ENCODE peak calls at places on chromosomes 2 and 18, in five cellular contexts. One of them, this sample, is unnamed.

GRCh38 chr18:11259421-11259820 is 110.1 kb upstream of the PIEZO2 start:
- DNase-seq in heart right ventricle: peak; percentile 49
- DNase-seq in dorsolateral prefrontal cortex: no peak
- DNase-seq in transverse colon: peak; percentile 19
- DNase-seq in upper lobe of right lung: no peak
- DNase-seq in this sample: no peak

GRCh38 chr2:43852196-43852730 is 13.5 kb downstream of the ABCG8 start:
- DNase-seq in heart right ventricle: no peak
- DNase-seq in dorsolateral prefrontal cortex: no peak
- DNase-seq in transverse colon: no peak
- DNase-seq in upper lobe of right lung: no peak
- DNase-seq in this sample: no peak

GRCh38 chr2:127066942-127067341 is 40.0 kb downstream of the BIN1 start:
- DNase-seq in heart right ventricle: peak; percentile 36
- DNase-seq in dorsolateral prefrontal cortex: no peak
- DNase-seq in transverse colon: peak; percentile 51
- DNase-seq in upper lobe of right lung: no peak
- DNase-seq in this sample: no peak

GRCh38 chr2:173076557-173077345 is 1.1 kb downstream of the MAP3K20 start:
- DNase-seq in heart right ventricle: peak; percentile 56
- DNase-seq in dorsolateral prefrontal cortex: peak; percentile 42
- DNase-seq in transverse colon: peak; percentile 28
- DNase-seq in upper lobe of right lung: peak; percentile 80
- DNase-seq in this sample: peak; percentile 79

GRCh38 chr2:155665704-155666103 is 666.8 kb downstream of the NR4A2 start:
- DNase-seq in heart right ventricle: no peak
- DNase-seq in dorsolateral prefrontal cortex: no peak
- DNase-seq in transverse colon: no peak
- DNase-seq in upper lobe of right lung: no peak
- DNase-seq in this sample: no peak

GRCh38 chr2:40103590-40103989 is 324.5 kb upstream of the THUMPD2 start:
- DNase-seq in heart right ventricle: no peak
- DNase-seq in dorsolateral prefrontal cortex: no peak
- DNase-seq in transverse colon: no peak
- DNase-seq in upper lobe of right lung: no peak
- DNase-seq in this sample: no peak

GRCh38 chr2:181456660-181457120 is 496 bp upstream of the ITGA4 start:
- DNase-seq in heart right ventricle: peak; percentile 12
- DNase-seq in dorsolateral prefrontal cortex: no peak
- DNase-seq in transverse colon: peak; percentile 72
- DNase-seq in upper lobe of right lung: peak; percentile 76
- DNase-seq in this sample: peak; percentile 65

GRCh38 chr2:226868331-226868730 is 32.5 kb downstream of the RHBDD1 start:
- DNase-seq in heart right ventricle: no peak
- DNase-seq in dorsolateral prefrontal cortex: no peak
- DNase-seq in transverse colon: no peak
- DNase-seq in upper lobe of right lung: no peak
- DNase-seq in this sample: no peak

GRCh38 chr2:145846986-145847385 is 1327.1 kb upstream of the ZEB2 start:
- DNase-seq in heart right ventricle: no peak
- DNase-seq in dorsolateral prefrontal cortex: no peak
- DNase-seq in transverse colon: no peak
- DNase-seq in upper lobe of right lung: no peak
- DNase-seq in this sample: no peak

GRCh38 chr2:38494394-38494793 is 108.3 kb downstream of the HNRNPLL start:
- DNase-seq in heart right ventricle: no peak
- DNase-seq in dorsolateral prefrontal cortex: no peak
- DNase-seq in transverse colon: no peak
- DNase-seq in upper lobe of right lung: no peak
- DNase-seq in this sample: no peak

GRCh38 chr2:102130651-102130991 is 11.9 kb upstream of the IL1R1 start:
- DNase-seq in heart right ventricle: no peak
- DNase-seq in dorsolateral prefrontal cortex: no peak
- DNase-seq in transverse colon: no peak
- DNase-seq in upper lobe of right lung: no peak
- DNase-seq in this sample: no peak

GRCh38 chr2:147149589-147150245 is 695.1 kb upstream of the ACVR2A start:
- DNase-seq in heart right ventricle: no peak
- DNase-seq in dorsolateral prefrontal cortex: no peak
- DNase-seq in transverse colon: no peak
- DNase-seq in upper lobe of right lung: no peak
- DNase-seq in this sample: no peak

GRCh38 chr18:2040279-2040678 is 531.0 kb downstream of the METTL4 start:
- DNase-seq in heart right ventricle: no peak
- DNase-seq in dorsolateral prefrontal cortex: no peak
- DNase-seq in transverse colon: no peak
- DNase-seq in upper lobe of right lung: no peak
- DNase-seq in this sample: no peak

GRCh38 chr2:127857494-127857818 is 499 bp downstream of the POLR2D start:
- DNase-seq in heart right ventricle: no peak
- DNase-seq in dorsolateral prefrontal cortex: no peak
- DNase-seq in transverse colon: no peak
- DNase-seq in upper lobe of right lung: no peak
- DNase-seq in this sample: no peak

GRCh38 chr2:16978291-16978690 is 312.7 kb upstream of the CYRIA start:
- DNase-seq in heart right ventricle: no peak
- DNase-seq in dorsolateral prefrontal cortex: no peak
- DNase-seq in transverse colon: no peak
- DNase-seq in upper lobe of right lung: no peak
- DNase-seq in this sample: no peak

GRCh38 chr18:41660654-41661053 is 294.4 kb upstream of the PIK3C3 start:
- DNase-seq in heart right ventricle: no peak
- DNase-seq in dorsolateral prefrontal cortex: no peak
- DNase-seq in transverse colon: no peak
- DNase-seq in upper lobe of right lung: no peak
- DNase-seq in this sample: no peak

GRCh38 chr2:66095820-66096219 is 339.1 kb upstream of the MEIS1 start:
- DNase-seq in heart right ventricle: no peak
- DNase-seq in dorsolateral prefrontal cortex: no peak
- DNase-seq in transverse colon: no peak
- DNase-seq in upper lobe of right lung: no peak
- DNase-seq in this sample: no peak

GRCh38 chr2:206700141-206700540 is 18.1 kb downstream of the DYTN start:
- DNase-seq in heart right ventricle: no peak
- DNase-seq in dorsolateral prefrontal cortex: no peak
- DNase-seq in transverse colon: no peak
- DNase-seq in upper lobe of right lung: no peak
- DNase-seq in this sample: no peak

GRCh38 chr18:14978962-14979535 is 231.1 kb downstream of the ANKRD30B start:
- DNase-seq in heart right ventricle: no peak
- DNase-seq in dorsolateral prefrontal cortex: no peak
- DNase-seq in transverse colon: peak; percentile 59
- DNase-seq in upper lobe of right lung: peak; percentile 65
- DNase-seq in this sample: no peak

GRCh38 chr2:191854385-191855372 is 7.8 kb upstream of the CAVIN2 start:
- DNase-seq in heart right ventricle: no peak
- DNase-seq in dorsolateral prefrontal cortex: no peak
- DNase-seq in transverse colon: no peak
- DNase-seq in upper lobe of right lung: no peak
- DNase-seq in this sample: no peak

GRCh38 chr2:144285324-144285723 is 234.6 kb downstream of the ZEB2 start:
- DNase-seq in heart right ventricle: no peak
- DNase-seq in dorsolateral prefrontal cortex: no peak
- DNase-seq in transverse colon: no peak
- DNase-seq in upper lobe of right lung: no peak
- DNase-seq in this sample: no peak

GRCh38 chr2:198597648-198598047 is 793.3 kb downstream of the PLCL1 start:
- DNase-seq in heart right ventricle: no peak
- DNase-seq in dorsolateral prefrontal cortex: no peak
- DNase-seq in transverse colon: no peak
- DNase-seq in upper lobe of right lung: no peak
- DNase-seq in this sample: no peak

DNA sequence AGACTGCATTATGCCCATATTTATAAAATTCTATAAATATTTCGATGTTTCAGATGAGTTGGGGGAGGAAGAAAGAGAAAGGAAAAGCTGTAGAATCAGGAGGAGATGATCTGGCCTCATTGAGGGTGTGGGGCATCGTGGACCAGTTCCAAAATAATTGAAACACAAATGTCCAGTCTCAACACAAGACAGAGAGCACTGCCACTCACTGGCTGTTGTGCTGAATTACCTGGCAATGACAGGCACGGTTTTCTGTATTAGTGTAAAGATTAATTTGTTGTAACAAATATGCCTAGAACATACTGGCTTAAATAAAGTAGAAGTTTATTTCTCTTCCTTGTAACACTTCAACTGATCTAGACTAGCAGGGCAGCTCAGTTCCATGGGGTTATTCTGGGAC is 24.1 kb downstream of the POLE4 start:
- DNase-seq in heart right ventricle: no peak
- DNase-seq in dorsolateral prefrontal cortex: no peak
- DNase-seq in transverse colon: no peak
- DNase-seq in upper lobe of right lung: no peak
- DNase-seq in this sample: no peak
- TF ChIP-seq CTCF in heart right ventricle: no peak
- TF ChIP-seq CTCF in dorsolateral prefrontal cortex: peak; percentile 34
- TF ChIP-seq CTCF in transverse colon: no peak
- TF ChIP-seq CTCF in upper lobe of right lung: no peak
- TF ChIP-seq CTCF in this sample: no peak

GRCh38 chr18:22684268-22684667 is 248.9 kb upstream of the RBBP8 start:
- DNase-seq in heart right ventricle: no peak
- DNase-seq in dorsolateral prefrontal cortex: no peak
- DNase-seq in transverse colon: no peak
- DNase-seq in upper lobe of right lung: no peak
- DNase-seq in this sample: no peak
- H3K27ac ChIP-seq in heart right ventricle: no peak overlapping the region
- H3K27ac ChIP-seq in dorsolateral prefrontal cortex: no peak overlapping the region
- H3K27ac ChIP-seq in transverse colon: peak overlapping the region; percentile 84
- H3K27ac ChIP-seq in upper lobe of right lung: no peak overlapping the region
- H3K27ac ChIP-seq in this sample: no peak overlapping the region

DNA sequence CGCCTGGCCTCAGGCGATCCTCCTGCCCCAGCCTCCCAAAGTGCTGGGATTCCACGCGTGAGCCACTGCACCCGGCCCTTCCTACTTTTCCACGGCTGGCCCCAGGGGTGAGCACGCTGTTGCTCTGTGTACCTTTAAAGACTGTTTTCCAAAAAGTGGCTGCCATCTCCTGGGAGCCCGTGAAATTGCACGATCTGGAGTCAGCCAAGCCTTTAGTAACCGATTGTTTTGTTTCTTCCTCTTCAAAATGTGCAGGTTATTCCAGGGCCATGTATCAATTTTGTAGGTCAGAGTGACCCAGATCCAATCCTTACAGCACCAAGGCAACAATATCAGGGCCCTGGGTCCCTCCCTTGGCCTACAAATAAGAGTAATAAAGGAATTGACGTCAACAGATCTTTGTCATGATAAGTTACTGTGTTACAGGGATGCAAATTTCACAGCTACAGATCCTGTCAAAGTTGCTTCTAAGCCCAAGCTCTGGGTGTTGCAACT is 135.6 kb upstream of the ZNF236 start:
- DNase-seq in heart right ventricle: peak; percentile 49
- DNase-seq in dorsolateral prefrontal cortex: no peak
- DNase-seq in transverse colon: peak; percentile 52
- DNase-seq in upper lobe of right lung: no peak
- DNase-seq in this sample: no peak
- TF ChIP-seq CTCF in heart right ventricle: peak; percentile 57
- TF ChIP-seq CTCF in dorsolateral prefrontal cortex: peak; percentile 59
- TF ChIP-seq CTCF in transverse colon: peak; percentile 52
- TF ChIP-seq CTCF in upper lobe of right lung: peak; percentile 63
- TF ChIP-seq CTCF in this sample: peak; percentile 8

GRCh38 chr2:136119717-136120675 is 2.0 kb upstream of the CXCR4 start:
- DNase-seq in heart right ventricle: no peak
- DNase-seq in dorsolateral prefrontal cortex: no peak
- DNase-seq in transverse colon: no peak
- DNase-seq in upper lobe of right lung: no peak
- DNase-seq in this sample: no peak
- H3K27ac ChIP-seq in heart right ventricle: peak overlapping the region; percentile 94
- H3K27ac ChIP-seq in dorsolateral prefrontal cortex: no peak overlapping the region
- H3K27ac ChIP-seq in transverse colon: no peak overlapping the region
- H3K27ac ChIP-seq in upper lobe of right lung: peak overlapping the region; percentile 85
- H3K27ac ChIP-seq in this sample: no peak overlapping the region

GRCh38 chr18:24271381-24272331 is 126.0 kb downstream of the OSBPL1A start:
- DNase-seq in heart right ventricle: peak; percentile 71
- DNase-seq in dorsolateral prefrontal cortex: peak; percentile 78
- DNase-seq in transverse colon: peak; percentile 73
- DNase-seq in upper lobe of right lung: peak; percentile 92
- DNase-seq in this sample: peak; percentile 85
- TF ChIP-seq CTCF in heart right ventricle: no peak
- TF ChIP-seq CTCF in dorsolateral prefrontal cortex: peak; percentile 24
- TF ChIP-seq CTCF in transverse colon: peak; percentile 40
- TF ChIP-seq CTCF in upper lobe of right lung: peak; percentile 24
- TF ChIP-seq CTCF in this sample: no peak

DNA sequence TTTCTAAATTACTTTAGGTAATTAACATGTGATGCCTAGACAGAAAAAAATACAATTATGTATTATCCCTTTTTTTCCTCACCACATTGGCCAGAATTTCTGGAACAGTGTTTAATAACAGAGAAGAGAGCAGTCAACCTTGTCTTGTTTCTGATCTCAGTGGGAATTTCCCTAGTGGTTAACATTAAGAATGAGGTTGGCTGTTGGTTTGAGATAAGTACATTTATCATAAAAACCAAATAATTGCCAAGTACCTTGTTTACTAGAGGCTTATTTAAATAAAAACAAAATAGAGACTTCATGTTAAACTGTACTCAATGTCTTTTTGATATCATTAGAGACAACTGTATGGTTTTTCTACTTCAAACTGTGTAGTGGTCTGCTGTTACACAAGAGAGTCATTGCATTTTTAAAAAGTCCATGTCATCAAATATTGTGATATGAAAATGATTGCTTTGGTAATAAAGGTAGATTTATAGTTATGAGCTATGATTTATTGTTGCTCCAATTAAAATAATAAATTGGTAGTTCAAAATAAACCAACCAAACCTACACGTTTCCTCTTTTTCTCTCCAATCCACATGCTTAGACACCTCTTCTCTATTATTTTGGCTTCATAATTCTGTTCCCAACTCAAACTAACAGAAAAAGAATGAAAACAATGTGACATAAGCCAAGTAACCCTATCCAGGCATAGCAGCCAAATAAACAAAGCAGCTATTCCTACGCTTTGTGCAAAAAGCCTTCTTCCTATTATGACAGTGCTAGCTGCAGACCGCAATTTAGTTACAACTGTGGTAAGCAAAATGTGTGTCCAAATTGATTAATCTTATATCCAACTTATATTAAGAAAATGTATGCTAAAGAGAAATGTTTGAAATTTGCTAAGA is 20.9 kb upstream of the TANK start:
- DNase-seq in heart right ventricle: no peak
- DNase-seq in dorsolateral prefrontal cortex: no peak
- DNase-seq in transverse colon: no peak
- DNase-seq in upper lobe of right lung: no peak
- DNase-seq in this sample: no peak
- H3K27ac ChIP-seq in heart right ventricle: peak overlapping the region; percentile 86
- H3K27ac ChIP-seq in dorsolateral prefrontal cortex: no peak overlapping the region
- H3K27ac ChIP-seq in transverse colon: peak overlapping the region; percentile 44
- H3K27ac ChIP-seq in upper lobe of right lung: peak overlapping the region; percentile 14
- H3K27ac ChIP-seq in this sample: peak overlapping the region; percentile 17

DNA sequence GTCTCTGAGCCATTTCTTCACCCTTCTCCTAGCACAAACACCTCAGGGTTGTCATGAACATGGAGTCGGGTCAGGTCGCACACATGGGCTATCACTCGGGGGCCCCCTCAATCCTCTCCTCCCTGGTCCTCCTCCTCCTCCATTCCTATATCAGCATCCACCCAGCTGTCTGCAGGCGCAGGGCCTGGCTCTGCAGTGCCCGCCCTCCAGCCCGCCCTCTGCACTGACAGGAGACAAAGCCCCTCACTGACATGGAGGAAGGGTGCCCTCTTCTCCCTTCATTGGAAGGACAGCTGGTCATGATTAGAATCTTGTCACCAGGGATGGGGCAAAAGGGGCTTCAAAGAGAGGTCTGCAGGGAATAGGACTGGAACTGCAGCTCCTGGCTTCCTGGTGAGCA is 21.7 kb downstream of the HS1BP3 start:
- DNase-seq in heart right ventricle: no peak
- DNase-seq in dorsolateral prefrontal cortex: no peak
- DNase-seq in transverse colon: no peak
- DNase-seq in upper lobe of right lung: no peak
- DNase-seq in this sample: no peak
- TF ChIP-seq CTCF in heart right ventricle: no peak
- TF ChIP-seq CTCF in dorsolateral prefrontal cortex: no peak
- TF ChIP-seq CTCF in transverse colon: no peak
- TF ChIP-seq CTCF in upper lobe of right lung: no peak
- TF ChIP-seq CTCF in this sample: no peak